ENCODE peak calls at places on chromosomes 16 and 17, in five cellular contexts. Y is GM04504; X is stimulated activated CD8-positive, alpha-beta memory T cell treated with anti-CD3 and anti-CD28 coated beads, Interleukin-4, amount 100 ng/mL, for 48 hours; E is endothelial cell; B is NCI-H2107. S is an unnamed sample.

GRCh38 chr16:29674188-29674587 is 4.8 kb upstream of the QPRT start:
- DNase-seq in Y (peak), X (no peak), E (no peak), B (no peak), S (no peak)

GRCh38 chr17:50047488-50048126 is 8.3 kb upstream of the ITGA3 start:
- DNase-seq in Y (no peak), X (peak), E (no peak), B (no peak), S (no peak)

GRCh38 chr17:74524751-74525725 is 6.2 kb downstream of the CD300LB start:
- DNase-seq in Y (no peak), X (no peak), E (no peak), B (no peak), S (no peak)

GRCh38 chr17:60594747-60595146 is 5.2 kb upstream of the PPM1D start:
- DNase-seq in Y (no peak), X (no peak), E (no peak), B (no peak), S (peak)

GRCh38 chr16:70679653-70680494 is 6.0 kb downstream of the MTSS2 start:
- DNase-seq in Y (no peak), X (peak), E (peak), B (no peak), S (no peak)

GRCh38 chr16:87460936-87461335 is 31.9 kb downstream of the ZCCHC14 start:
- DNase-seq in Y (no peak), X (no peak), E (no peak), B (no peak), S (no peak)

GRCh38 chr17:80330276-80330675 is 69.6 kb downstream of the RNF213 start:
- DNase-seq in Y (no peak), X (no peak), E (no peak), B (no peak), S (no peak)

GRCh38 chr16:19029980-19030379 is 37.4 kb upstream of the COQ7 start:
- DNase-seq in Y (no peak), X (no peak), E (no peak), B (no peak), S (no peak)

GRCh38 chr17:48254896-48255295 is 147.3 kb downstream of the SNX11 start:
- DNase-seq in Y (no peak), X (no peak), E (no peak), B (no peak), S (no peak)

GRCh38 chr17:34581446-34582184 is 2.2 kb downstream of the TMEM132E start:
- DNase-seq in Y (no peak), X (no peak), E (peak), B (no peak), S (no peak)

GRCh38 chr16:71746442-71747046 is 22.0 kb upstream of the PHLPP2 start:
- DNase-seq in Y (no peak), X (no peak), E (no peak), B (no peak), S (no peak)

GRCh38 chr16:75733305-75734141 is 7.2 kb upstream of the CPHXL start:
- DNase-seq in Y (peak), X (no peak), E (no peak), B (no peak), S (no peak)

GRCh38 chr16:46691720-46692119 is 2.3 kb downstream of the ORC6 start:
- DNase-seq in Y (no peak), X (no peak), E (no peak), B (no peak), S (no peak)

GRCh38 chr16:54284319-54284930 is 2.2 kb downstream of the IRX3 start:
- DNase-seq in Y (no peak), X (no peak), E (peak), B (no peak), S (no peak)

GRCh38 chr17:63853260-63853659 is 10.8 kb upstream of the SMARCD2 start:
- DNase-seq in Y (no peak), X (no peak), E (no peak), B (no peak), S (no peak)

GRCh38 chr17:11240041-11240801 is 792 bp upstream of the SHISA6 start:
- DNase-seq in Y (no peak), X (no peak), E (no peak), B (no peak), S (no peak)

GRCh38 chr17:74746376-74746775 is 2.1 kb upstream of the NHERF1 start:
- DNase-seq in Y (no peak), X (no peak), E (no peak), B (no peak), S (no peak)

GRCh38 chr16:13909872-13910303 is 10.1 kb upstream of the ERCC4 start:
- DNase-seq in Y (peak), X (no peak), E (no peak), B (no peak), S (no peak)

GRCh38 chr17:60167095-60167741 is 17.4 kb downstream of the CA4 start:
- DNase-seq in Y (no peak), X (no peak), E (no peak), B (no peak), S (peak)

GRCh38 chr16:57102888-57103879 is 10.8 kb downstream of the CPNE2 start:
- DNase-seq in Y (no peak), X (no peak), E (no peak), B (no peak), S (no peak)

GRCh38 chr16:30532285-30533145 is 2.1 kb downstream of the ZNF747 start:
- DNase-seq in Y (no peak), X (no peak), E (no peak), B (no peak), S (no peak)

GRCh38 chr17:7133916-7134315 is 19.3 kb upstream of the ASGR2 start:
- DNase-seq in Y (no peak), X (no peak), E (no peak), B (no peak), S (no peak)

GRCh38 chr17:43848601-43849000 is 1.6 kb downstream of the CD300LG start:
- DNase-seq in Y (no peak), X (no peak), E (no peak), B (no peak), S (no peak)

GRCh38 chr17:21041753-21042433 is 918 bp downstream of the USP22 start:
- DNase-seq in Y (peak), X (peak), E (peak), B (no peak), S (no peak)

GRCh38 chr16:89900885-89901284 is 17.8 kb upstream of the MC1R start:
- DNase-seq in Y (no peak), X (no peak), E (no peak), B (no peak), S (no peak)

GRCh38 chr16:84818989-84819643 is 669 bp upstream of the CRISPLD2 start:
- DNase-seq in Y (no peak), X (no peak), E (no peak), B (no peak), S (no peak)

S was measured in NCI-H2029 treated with DMSO at 0.1 percent for 48 hours.